ENCODE peak calls at places on chromosomes 6 and 20, in nine cellular contexts. O, K, Z, L, H, S, P, Y and B are unnamed samples.

GRCh38 chr20:46994341-46994740 is 99.7 kb downstream of the EYA2 start:
- DNase-seq in O (peak), K (no peak), S (peak), L (no peak), Z (no peak), H (no peak), P (no peak), Y (no peak), B (no peak)

GRCh38 chr6:30720738-30721197 is 616 bp downstream of the TUBB start:
- DNase-seq in S (no peak), Y (peak), L (peak), H (peak), O (peak), K (peak), Z (peak), P (peak), B (peak)

GRCh38 chr6:84193140-84193708 is 34.2 kb downstream of the CEP162 start:
- DNase-seq in Z (no peak), K (no peak), O (no peak), H (no peak), S (no peak), P (peak), L (no peak), Y (no peak), B (peak)

GRCh38 chr6:3751019-3751729 is at the start of gene PXDC1:
- DNase-seq in L (peak), H (no peak), Y (no peak), P (no peak), O (no peak), K (peak), S (peak), Z (no peak), B (peak)

GRCh38 chr6:40888456-40888990 is 150.5 kb downstream of the UNC5CL start:
- DNase-seq in L (no peak), S (no peak), K (no peak), P (no peak), H (no peak), Y (no peak), Z (no peak), O (no peak), B (no peak)

GRCh38 chr6:39362487-39362865 is 40.0 kb upstream of the KCNK16 start:
- DNase-seq in L (no peak), K (no peak), O (peak), H (peak), Z (no peak), P (peak), S (no peak), Y (no peak), B (peak)

GRCh38 chr20:35788796-35789195 is 17.0 kb downstream of the PHF20 start:
- DNase-seq in P (no peak), Z (no peak), S (no peak), K (no peak), Y (no peak), H (no peak), L (no peak), O (no peak), B (no peak)

GRCh38 chr6:83169511-83169910 is 23.6 kb downstream of the PGM3 start:
- DNase-seq in Y (no peak), L (no peak), H (peak), Z (no peak), O (no peak), S (no peak), P (no peak), K (no peak), B (no peak)

GRCh38 chr6:85670573-85670972 is 27.9 kb upstream of the SYNCRIP start:
- DNase-seq in K (no peak), L (no peak), H (no peak), Z (no peak), P (peak), O (no peak), S (no peak), Y (no peak), B (peak)

GRCh38 chr6:24923885-24924401 is 11.8 kb downstream of the RIPOR2 start:
- DNase-seq in K (no peak), L (no peak), Z (no peak), Y (no peak), H (no peak), O (no peak), P (no peak), S (no peak), B (no peak)

GRCh38 chr20:23928788-23929187 is 49.2 kb upstream of the CST5 start:
- DNase-seq in K (no peak), O (no peak), H (no peak), S (no peak), Y (no peak), P (no peak), L (no peak), Z (no peak), B (no peak)

GRCh38 chr6:73123632-73124329 is 101.5 kb downstream of the KHDC1L start:
- DNase-seq in O (no peak), H (no peak), S (no peak), L (no peak), Y (no peak), K (no peak), P (no peak), Z (no peak), B (no peak)

GRCh38 chr6:125004198-125004597 is 42.0 kb downstream of the RNF217 start:
- DNase-seq in P (peak), K (no peak), S (no peak), O (no peak), Y (no peak), Z (no peak), H (no peak), L (no peak), B (peak)

GRCh38 chr20:3808141-3808479 is 12.0 kb downstream of the CDC25B start:
- DNase-seq in H (peak), P (peak), L (no peak), K (no peak), Z (peak), S (no peak), O (peak), Y (peak), B (peak)

GRCh38 chr20:46433051-46433450 is 26.6 kb upstream of the ELMO2 start:
- DNase-seq in P (no peak), Y (no peak), K (no peak), Z (no peak), S (no peak), H (no peak), L (no peak), O (no peak), B (no peak)

GRCh38 chr20:45049904-45050471 is 50.9 kb downstream of the KCNS1 start:
- DNase-seq in Y (no peak), H (peak), S (no peak), O (no peak), L (no peak), Z (no peak), P (no peak), K (no peak), B (no peak)

GRCh38 chr20:38229376-38230252 is 30.9 kb downstream of the KIAA1755 start:
- DNase-seq in P (peak), Y (no peak), L (peak), K (no peak), Z (no peak), O (no peak), S (no peak), H (no peak), B (peak)

GRCh38 chr20:25054995-25055629 is 2.8 kb downstream of the ACSS1 start:
- DNase-seq in Z (no peak), H (no peak), Y (no peak), K (no peak), S (no peak), O (no peak), L (no peak), P (peak), B (no peak)

GRCh38 chr6:32128751-32129296 is 778 bp upstream of the ATF6B start:
- DNase-seq in O (no peak), Z (peak), K (no peak), H (no peak), Y (no peak), L (no peak), P (no peak), S (no peak), B (no peak)

GRCh38 chr6:13558718-13559117 is 15.7 kb upstream of the SIRT5 start:
- DNase-seq in S (no peak), Z (no peak), Y (no peak), O (no peak), H (peak), L (no peak), P (no peak), K (no peak), B (no peak)

GRCh38 chr6:22906091-22906549 is 336.8 kb downstream of the HDGFL1 start:
- DNase-seq in S (no peak), H (no peak), P (peak), Z (no peak), K (no peak), L (no peak), Y (no peak), O (no peak), B (peak)

GRCh38 chr20:7818477-7818876 is 121.8 kb downstream of the HAO1 start:
- DNase-seq in S (no peak), K (no peak), Z (no peak), Y (no peak), O (no peak), H (no peak), P (no peak), L (no peak), B (no peak)

GRCh38 chr6:113980937-113981554 is 10.1 kb upstream of the HDAC2 start:
- DNase-seq in H (no peak), O (peak), L (peak), S (no peak), K (no peak), P (peak), Z (no peak), Y (no peak), B (peak)

GRCh38 chr20:22763257-22763906 is 179.0 kb upstream of the FOXA2 start:
- DNase-seq in S (no peak), O (no peak), H (no peak), Y (no peak), K (no peak), Z (no peak), L (no peak), P (peak), B (peak)

GRCh38 chr6:11139051-11139960 is 27.8 kb upstream of the ERVFRD-1 start:
- DNase-seq in K (no peak), Z (no peak), O (no peak), Y (no peak), S (no peak), P (peak), H (no peak), L (no peak), B (peak)

GRCh38 chr6:32081168-32081624 is 27.9 kb downstream of the TNXB start:
- DNase-seq in K (no peak), Y (no peak), H (no peak), O (no peak), P (peak), L (no peak), S (no peak), Z (peak), B (peak)